ENCODE peak calls at places on chromosome 15, in six cellular contexts. V, A, G, C, Y and Q are unnamed samples.

GRCh38 chr15:89114974-89115373 is 26.7 kb downstream of the ABHD2 start:
- DNase-seq in V (no peak), A (peak), G (no peak), C (peak), Y (no peak), Q (no peak)

GRCh38 chr15:25170781-25171110 is 216.0 kb downstream of the SNRPN start:
- DNase-seq in V (no peak), A (no peak), G (no peak), C (no peak), Y (peak), Q (no peak)

GRCh38 chr15:74648051-74648622 is 32.5 kb downstream of the CLK3 start:
- DNase-seq in V (no peak), A (no peak), G (no peak), C (no peak), Y (no peak), Q (no peak)

GRCh38 chr15:56929389-56929788 is 10.9 kb downstream of the TCF12 start:
- DNase-seq in V (no peak), A (no peak), G (no peak), C (peak), Y (no peak), Q (no peak)

GRCh38 chr15:68228143-68228970 is 1.2 kb downstream of the CLN6 start:
- DNase-seq in V (no peak), A (no peak), G (peak), C (peak), Y (no peak), Q (no peak)

GRCh38 chr15:74541494-74542191 is 623 bp downstream of the ARID3B start:
- DNase-seq in V (peak), A (peak), G (peak), C (peak), Y (peak), Q (peak)

GRCh38 chr15:70976856-70977255 is 84.2 kb downstream of the LRRC49 start:
- DNase-seq in V (no peak), A (peak), G (no peak), C (peak), Y (no peak), Q (no peak)

GRCh38 chr15:98776607-98777281 is 128.4 kb downstream of the IGF1R start:
- DNase-seq in V (no peak), A (peak), G (peak), C (peak), Y (no peak), Q (no peak)

GRCh38 chr15:98547741-98548166 is 100.6 kb upstream of the IGF1R start:
- DNase-seq in V (peak), A (peak), G (no peak), C (peak), Y (no peak), Q (no peak)

GRCh38 chr15:86773766-86774165 is 694.1 kb downstream of the AGBL1 start:
- DNase-seq in V (no peak), A (no peak), G (no peak), C (no peak), Y (no peak), Q (no peak)

GRCh38 chr15:68730491-68731317 is 90.0 kb downstream of the ANP32A start:
- DNase-seq in V (peak), A (peak), G (no peak), C (peak), Y (no peak), Q (no peak)

GRCh38 chr15:89790206-89790605 is 14.1 kb downstream of the MESP2 start:
- DNase-seq in V (no peak), A (no peak), G (no peak), C (no peak), Y (peak), Q (no peak)

GRCh38 chr15:38758001-38758400 is 193.4 kb upstream of the RASGRP1 start:
- DNase-seq in V (no peak), A (peak), G (no peak), C (peak), Y (no peak), Q (no peak)

GRCh38 chr15:89179966-89180875 is 41.2 kb downstream of the RLBP1 start:
- DNase-seq in V (no peak), A (no peak), G (peak), C (peak), Y (no peak), Q (no peak)

GRCh38 chr15:65368300-65368617 is 9.5 kb downstream of the IGDCC3 start:
- DNase-seq in V (no peak), A (no peak), G (no peak), C (no peak), Y (peak), Q (no peak)

DNA sequence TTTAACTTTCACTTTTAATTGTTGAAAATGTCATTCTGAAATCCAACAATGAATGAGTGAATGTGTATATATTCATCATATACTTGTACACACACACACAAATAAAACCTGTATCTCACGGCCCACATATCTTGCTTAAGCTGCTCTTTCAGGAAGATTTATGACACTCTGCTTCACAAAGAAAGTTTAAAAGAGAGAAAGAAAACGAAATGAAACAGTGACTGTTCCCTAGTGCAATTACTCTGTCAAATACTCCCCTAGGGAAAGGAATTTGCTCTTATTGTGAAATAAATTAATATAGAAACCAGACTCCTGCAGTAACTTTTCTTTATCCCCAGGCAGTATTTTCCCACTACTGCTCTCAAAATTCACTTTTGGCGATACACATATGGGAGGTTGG is 329.2 kb downstream of the VPS13C start:
- DNase-seq in V (no peak), A (no peak), G (no peak), C (no peak), Y (no peak), Q (no peak)
- TF ChIP-seq CTCF in V (no peak), A (no peak), G (no peak), C (no peak), Y (no peak), Q (no peak)

GRCh38 chr15:29018406-29018805 is 132.6 kb downstream of the APBA2 start:
- DNase-seq in V (no peak), A (no peak), G (no peak), C (no peak), Y (no peak), Q (no peak)
- TF ChIP-seq CTCF in V (no peak), A (no peak), G (no peak), C (no peak), Y (no peak), Q (no peak)

GRCh38 chr15:40238927-40239591 is at the start of gene PAK6:
- DNase-seq in V (peak), A (peak), G (peak), C (peak), Y (peak), Q (peak)
- TF ChIP-seq CTCF in V (no peak), A (no peak), G (no peak), C (no peak), Y (no peak), Q (no peak)

GRCh38 chr15:29393443-29393842 is 123.8 kb upstream of the NSMCE3 start:
- DNase-seq in V (no peak), A (no peak), G (no peak), C (no peak), Y (no peak), Q (no peak)
- TF ChIP-seq CTCF in V (no peak), A (no peak), G (no peak), C (no peak), Y (no peak), Q (no peak)

GRCh38 chr15:27249046-27249722 is 278.2 kb downstream of the GABRG3 start:
- DNase-seq in V (no peak), A (no peak), G (no peak), C (no peak), Y (no peak), Q (no peak)
- TF ChIP-seq CTCF in V (no peak), A (no peak), G (no peak), C (no peak), Y (no peak), Q (no peak)

GRCh38 chr15:60212536-60212935 is 185.2 kb downstream of the ANXA2 start:
- DNase-seq in V (peak), A (no peak), G (no peak), C (peak), Y (no peak), Q (no peak)
- TF ChIP-seq CTCF in V (no peak), A (no peak), G (no peak), C (no peak), Y (no peak), Q (no peak)